ENCODE peak calls at places on chromosomes 4 and X, in four cellular contexts. Q, F, G and A are unnamed samples.

GRCh38 chr4:73593631-73594241 is 26.5 kb downstream of the RASSF6 start:
- DNase-seq in Q (no peak), F (peak), G (peak), A (no peak)

GRCh38 chr4:117134386-117134785 is 49.0 kb upstream of the TRAM1L1 start:
- DNase-seq in Q (no peak), F (peak), G (peak), A (no peak)

GRCh38 chrX:134026732-134027311 is 41.4 kb upstream of the GPC3 start:
- DNase-seq in Q (peak), F (peak), G (peak), A (peak)

GRCh38 chr4:2402053-2402452 is 16.4 kb downstream of the ZFYVE28 start:
- DNase-seq in Q (peak), F (peak), G (peak), A (peak)

GRCh38 chrX:103338663-103339062 is 8.6 kb downstream of the TCEAL7 start:
- DNase-seq in Q (no peak), F (no peak), G (no peak), A (no peak)

GRCh38 chrX:136086521-136086920 is 60.8 kb upstream of the FHL1 start:
- DNase-seq in Q (no peak), F (no peak), G (no peak), A (no peak)

GRCh38 chrX:119729408-119730201 is 28.8 kb upstream of the SOWAHD start:
- DNase-seq in Q (peak), F (peak), G (peak), A (peak)

GRCh38 chr4:99403380-99404194 is 31.6 kb downstream of the ADH7 start:
- DNase-seq in Q (no peak), F (peak), G (no peak), A (no peak)

GRCh38 chr4:16085822-16086221 is 2.0 kb upstream of the PROM1 start:
- DNase-seq in Q (no peak), F (no peak), G (no peak), A (no peak)

GRCh38 chr4:26015133-26015651 is 101.2 kb downstream of the SMIM20 start:
- DNase-seq in Q (no peak), F (no peak), G (no peak), A (no peak)
- TF ChIP-seq PHF8 in Q (no peak), F (no peak), G (no peak), A (no peak)

GRCh38 chr4:187128226-187128625 is 404.6 kb upstream of the FAT1 start:
- DNase-seq in Q (no peak), F (no peak), G (no peak), A (no peak)

GRCh38 chr4:187125062-187125461 is 401.4 kb upstream of the FAT1 start:
- DNase-seq in Q (no peak), F (no peak), G (no peak), A (no peak)

GRCh38 chr4:187127456-187127855 is 403.8 kb upstream of the FAT1 start:
- DNase-seq in Q (no peak), F (no peak), G (no peak), A (no peak)

GRCh38 chr4:187128971-187129370 is 405.3 kb upstream of the FAT1 start:
- DNase-seq in Q (no peak), F (no peak), G (no peak), A (no peak)

DNA sequence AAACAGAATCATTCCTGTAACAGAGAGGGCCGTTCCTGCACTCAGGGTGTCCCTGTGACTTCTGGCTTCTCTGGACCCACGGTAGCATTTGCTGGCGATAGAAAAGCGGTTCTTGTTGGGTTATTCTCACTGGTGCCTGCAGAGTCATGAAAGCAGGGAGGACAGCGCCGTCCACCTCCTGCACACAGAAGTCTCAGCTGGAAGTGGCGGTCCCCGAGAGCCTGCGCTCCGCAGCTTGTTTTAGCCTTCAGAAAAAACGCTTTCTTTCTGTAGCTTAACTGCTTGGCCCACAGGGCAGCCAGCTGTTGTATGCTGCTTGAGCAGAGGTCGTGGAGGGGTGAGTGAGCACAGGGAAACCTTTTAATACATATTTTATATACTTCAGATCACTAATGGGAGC is 400.7 kb upstream of the FAT1 start:
- DNase-seq in Q (no peak), F (no peak), G (no peak), A (no peak)
- TF ChIP-seq CTCF in Q (no peak), F (no peak), G (no peak), A (no peak)

GRCh38 chr4:57109847-57110634 is at the start of gene IGFBP7:
- DNase-seq in Q (peak), F (no peak), G (no peak), A (peak)
- TF ChIP-seq PHF8 in Q (no peak), F (no peak), G (no peak), A (no peak)

GRCh38 chr4:152825336-152825735 is 45.6 kb downstream of the ARFIP1 start:
- DNase-seq in Q (no peak), F (no peak), G (no peak), A (no peak)
- TF ChIP-seq CTCF in Q (no peak), F (no peak), G (no peak), A (no peak)

GRCh38 chr4:82437285-82438005 is 7.1 kb downstream of the ENOPH1 start:
- DNase-seq in Q (no peak), F (no peak), G (no peak), A (no peak)
- TF ChIP-seq PHF8 in Q (no peak), F (no peak), G (no peak), A (no peak)

DNA sequence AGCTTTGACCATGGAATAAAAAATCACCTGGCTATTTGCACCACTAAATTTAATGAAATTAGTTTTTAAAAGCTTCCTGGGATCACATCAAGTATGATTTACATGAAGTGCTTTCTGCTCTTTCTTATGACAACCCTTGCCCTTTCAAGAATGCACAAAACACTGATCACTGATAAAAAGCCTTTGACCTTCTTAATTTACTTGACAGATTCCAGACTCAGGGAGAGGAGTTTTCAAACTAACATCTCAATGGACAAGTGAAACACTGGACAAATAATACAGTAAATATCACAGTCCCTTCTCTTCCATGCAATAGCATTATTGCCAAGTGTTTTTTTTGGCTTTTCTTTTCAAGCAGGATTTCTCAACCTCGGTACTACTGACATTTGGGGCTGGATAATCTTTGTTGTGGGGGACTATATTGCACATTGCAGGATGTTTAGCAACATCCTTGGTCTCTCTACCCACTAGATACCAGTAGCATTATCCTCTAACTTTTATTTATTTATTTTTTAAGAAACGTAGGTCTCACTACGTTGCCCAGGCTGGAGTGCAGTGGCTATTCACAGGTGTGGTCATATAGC is 86.3 kb downstream of the ZNF827 start:
- DNase-seq in Q (no peak), F (no peak), G (no peak), A (no peak)
- TF ChIP-seq CTCF in Q (no peak), F (no peak), G (no peak), A (no peak)

GRCh38 chr4:20251061-20251795 is 477 bp upstream of the SLIT2 start:
- DNase-seq in Q (no peak), F (no peak), G (no peak), A (no peak)

GRCh38 chr4:20249333-20249732 is 2.4 kb upstream of the SLIT2 start:
- DNase-seq in Q (no peak), F (no peak), G (no peak), A (no peak)

GRCh38 chr4:20252656-20253271 is 1.1 kb downstream of the SLIT2 start:
- DNase-seq in Q (no peak), F (no peak), G (no peak), A (no peak)

GRCh38 chr4:20251796-20252655 is at the start of gene SLIT2:
- DNase-seq in Q (peak), F (peak), G (peak), A (no peak)

DNA sequence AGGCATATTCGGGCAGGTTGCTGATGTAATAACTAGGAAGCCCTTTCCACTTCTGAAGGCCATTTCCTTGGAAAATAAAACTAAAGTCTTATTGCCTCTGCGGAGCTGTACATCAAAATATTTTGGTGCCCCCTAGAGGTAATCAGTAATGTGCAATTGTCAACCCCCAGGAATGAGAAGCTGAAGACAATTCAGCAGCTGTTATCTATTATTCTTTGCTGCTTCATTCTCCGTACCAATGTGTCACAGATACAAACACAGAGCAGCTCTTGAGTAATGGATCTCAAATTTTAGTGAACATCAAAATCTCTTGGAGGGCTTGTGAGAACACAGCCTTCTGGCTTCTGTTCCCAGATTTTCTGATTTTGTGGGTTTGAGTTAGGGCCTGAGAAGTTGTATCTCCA is 3.5 kb upstream of the SLIT2 start:
- DNase-seq in Q (no peak), F (peak), G (no peak), A (no peak)
- TF ChIP-seq PHF8 in Q (no peak), F (no peak), G (no peak), A (no peak)

GRCh38 chr4:53497446-53498069 is 93.7 kb downstream of the LNX1 start:
- DNase-seq in Q (no peak), F (peak), G (no peak), A (no peak)
- TF ChIP-seq CTCF in Q (no peak), F (peak), G (no peak), A (no peak)

GRCh38 chrX:73214366-73215094 is at the start of gene NAP1L2:
- DNase-seq in Q (no peak), F (no peak), G (peak), A (peak)
- TF ChIP-seq PHF8 in Q (no peak), F (no peak), G (no peak), A (peak)